ENCODE peak calls at places on chromosomes 6 and 20, in seven cellular contexts. U is PC-3, A is astrocyte, P is mesenchymal stem cell, D is MM.1S, K is H1, M is fibroblast of lung. I is an unnamed sample.

GRCh38 chr6:148700713-148701392 is 46.0 kb upstream of the UST start:
- DNase-seq in U (peak; percentile 39), A (peak; percentile 30), P (peak; percentile 76), D (peak; percentile 53), K (no peak), M (peak; percentile 60), I (no peak)

GRCh38 chr20:59888050-59888449 is 45.4 kb downstream of the SYCP2 start:
- DNase-seq in U (no peak), A (no peak), P (no peak), D (no peak), K (no peak), M (no peak), I (no peak)

GRCh38 chr20:59010995-59011873 is 4.2 kb upstream of the CTSZ start:
- DNase-seq in U (peak; percentile 94), A (peak; percentile 91), P (peak; percentile 83), D (no peak), K (no peak), M (peak; percentile 64), I (no peak)

GRCh38 chr20:6940052-6940451 is 172.6 kb downstream of the BMP2 start:
- DNase-seq in U (peak; percentile 63), A (no peak), P (no peak), D (peak; percentile 75), K (peak; percentile 10), M (peak; percentile 12), I (peak; percentile 5)

GRCh38 chr6:106084106-106084963 is 1.8 kb upstream of the PRDM1 start:
- DNase-seq in U (peak; percentile 54), A (peak; percentile 87), P (peak; percentile 90), D (peak; percentile 87), K (peak; percentile 53), M (peak; percentile 93), I (peak; percentile 91)

GRCh38 chr6:160883560-160883959 is 108.0 kb upstream of the MAP3K4 start:
- DNase-seq in U (no peak), A (no peak), P (no peak), D (no peak), K (no peak), M (no peak), I (no peak)

GRCh38 chr20:1809611-1810510 is 85.3 kb upstream of the SIRPA start:
- DNase-seq in U (peak; percentile 80), A (peak; percentile 77), P (peak; percentile 48), D (no peak), K (no peak), M (no peak), I (no peak)

GRCh38 chr6:17705428-17705777 is 1.3 kb downstream of the NUP153 start:
- DNase-seq in U (peak; percentile 70), A (peak; percentile 63), P (peak; percentile 71), D (peak; percentile 38), K (no peak), M (peak; percentile 81), I (no peak)

GRCh38 chr20:62405108-62405980 is 1.7 kb downstream of the CABLES2 start:
- DNase-seq in U (peak; percentile 41), A (peak; percentile 35), P (peak; percentile 75), D (no peak), K (no peak), M (peak; percentile 73), I (no peak)

GRCh38 chr6:161033667-161034066 is 42.1 kb downstream of the MAP3K4 start:
- DNase-seq in U (no peak), A (peak; percentile 24), P (peak; percentile 39), D (no peak), K (no peak), M (no peak), I (no peak)

GRCh38 chr6:56657364-56657763 is 14.7 kb upstream of the DST start:
- DNase-seq in U (no peak), A (no peak), P (no peak), D (no peak), K (no peak), M (no peak), I (no peak)

GRCh38 chr20:38982291-38982690 is 20.1 kb downstream of the DHX35 start:
- DNase-seq in U (peak; percentile 69), A (no peak), P (peak; percentile 24), D (no peak), K (no peak), M (no peak), I (no peak)

GRCh38 chr6:169473663-169474062 is 220.0 kb upstream of the THBS2 start:
- DNase-seq in U (no peak), A (no peak), P (no peak), D (peak; percentile 75), K (no peak), M (no peak), I (no peak)

GRCh38 chr20:6651016-6651415 is 116.5 kb upstream of the BMP2 start:
- DNase-seq in U (peak; percentile 97), A (peak; percentile 36), P (peak; percentile 75), D (no peak), K (no peak), M (peak; percentile 89), I (no peak)

GRCh38 chr6:19303381-19303780 is 533.8 kb upstream of the ID4 start:
- DNase-seq in U (no peak), A (peak; percentile 10), P (no peak), D (peak; percentile 46), K (no peak), M (peak; percentile 53), I (no peak)

GRCh38 chr6:138013949-138014348 is 93.3 kb downstream of the PERP start:
- DNase-seq in U (no peak), A (no peak), P (no peak), D (no peak), K (no peak), M (no peak), I (no peak)

GRCh38 chr20:14178952-14179351 is 158.5 kb downstream of the FLRT3 start:
- DNase-seq in U (peak; percentile 45), A (no peak), P (no peak), D (no peak), K (no peak), M (no peak), I (no peak)

GRCh38 chr20:24112360-24112759 is 123.8 kb upstream of the GGTLC1 start:
- DNase-seq in U (no peak), A (no peak), P (no peak), D (no peak), K (no peak), M (no peak), I (no peak)

GRCh38 chr6:53672232-53672631 is 6.7 kb upstream of the KLHL31 start:
- DNase-seq in U (no peak), A (no peak), P (no peak), D (no peak), K (no peak), M (no peak), I (no peak)

GRCh38 chr6:41668968-41669367 is 30.7 kb downstream of the MDFI start:
- DNase-seq in U (no peak), A (no peak), P (no peak), D (no peak), K (no peak), M (no peak), I (no peak)

GRCh38 chr6:101806241-101806640 is 412.7 kb downstream of the GRIK2 start:
- DNase-seq in U (peak; percentile 46), A (peak; percentile 97), P (peak; percentile 38), D (no peak), K (no peak), M (no peak), I (no peak)

GRCh38 chr6:160767019-160767646 is 65.1 kb downstream of the PLG start:
- DNase-seq in U (peak; percentile 15), A (peak; percentile 17), P (peak; percentile 6), D (peak; percentile 65), K (peak; percentile 46), M (peak; percentile 65), I (peak; percentile 77)

GRCh38 chr6:23218751-23219150 is 649.4 kb downstream of the HDGFL1 start:
- DNase-seq in U (no peak), A (no peak), P (no peak), D (no peak), K (no peak), M (no peak), I (no peak)

GRCh38 chr6:40671338-40672050 is 84.3 kb upstream of the LRFN2 start:
- DNase-seq in U (peak; percentile 4), A (no peak), P (no peak), D (no peak), K (no peak), M (no peak), I (no peak)

GRCh38 chr6:157530126-157530525 is 149.1 kb downstream of the ZDHHC14 start:
- DNase-seq in U (no peak), A (no peak), P (no peak), D (no peak), K (no peak), M (no peak), I (no peak)

GRCh38 chr20:50586531-50587232 is 76.5 kb downstream of the PTPN1 start:
- DNase-seq in U (no peak), A (no peak), P (no peak), D (no peak), K (no peak), M (no peak), I (no peak)
- H3K36me3 ChIP-seq in U (peaks cover 25% of the 10 kb centered on the region), A (peaks cover 38% of the 10 kb centered on the region), P (peaks cover 93% of the 10 kb centered on the region), D (peaks cover 3% of the 10 kb centered on the region), K (no peaks in the 10 kb centered on the region), M (peaks cover 16% of the 10 kb centered on the region), I (peaks cover 15% of the 10 kb centered on the region)

GRCh38 chr6:165455488-165455887 is 146.1 kb upstream of the C6orf118 start:
- DNase-seq in U (no peak), A (no peak), P (no peak), D (no peak), K (no peak), M (no peak), I (no peak)

GRCh38 chr6:165451845-165452244 is 142.4 kb upstream of the C6orf118 start:
- DNase-seq in U (no peak), A (no peak), P (no peak), D (no peak), K (no peak), M (no peak), I (no peak)

GRCh38 chr6:165453395-165453794 is 144.0 kb upstream of the C6orf118 start:
- DNase-seq in U (no peak), A (no peak), P (no peak), D (no peak), K (no peak), M (no peak), I (no peak)

GRCh38 chr6:165458134-165458533 is 148.7 kb upstream of the C6orf118 start:
- DNase-seq in U (no peak), A (no peak), P (no peak), D (no peak), K (no peak), M (no peak), I (no peak)

GRCh38 chr6:165456327-165456726 is 146.9 kb upstream of the C6orf118 start:
- DNase-seq in U (no peak), A (no peak), P (peak; percentile 4), D (no peak), K (no peak), M (no peak), I (no peak)
- H3K27ac ChIP-seq in U (no peak overlapping the region), A (no peak overlapping the region), P (no peak overlapping the region), D (no peak overlapping the region), K (no peak overlapping the region), M (no peak overlapping the region), I (no peak overlapping the region)

GRCh38 chr6:147063469-147064031 is 140.7 kb upstream of the STXBP5 start:
- DNase-seq in U (peak; percentile 77), A (peak; percentile 93), P (peak; percentile 78), D (no peak), K (no peak), M (peak; percentile 89), I (no peak)
- H2AFZ ChIP-seq in U (no peak overlapping the region), A (no peak overlapping the region), P (no peak overlapping the region), D (no peak overlapping the region), K (no peak overlapping the region), M (no peak overlapping the region), I (no peak overlapping the region)

DNA sequence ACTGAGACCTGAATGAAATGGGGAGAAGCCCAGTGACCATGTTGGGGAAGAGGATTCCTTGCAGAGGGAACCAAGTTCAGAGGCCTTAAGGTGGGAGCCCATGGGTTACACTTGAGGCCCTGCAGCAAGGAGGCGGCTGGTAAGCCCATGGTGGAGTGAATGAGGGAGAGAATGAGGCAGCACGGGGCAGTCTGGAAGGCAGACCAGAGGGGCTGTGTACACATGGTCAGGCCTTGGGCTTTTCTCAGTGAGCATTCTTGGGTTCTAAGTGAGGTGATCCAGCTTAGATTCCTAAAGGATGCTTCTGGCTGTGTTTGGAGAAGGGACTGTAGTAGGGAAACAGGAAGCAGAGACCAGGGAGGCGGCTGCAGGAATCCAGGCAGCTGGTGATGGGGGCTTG is 19.0 kb downstream of the RNF114 start:
- DNase-seq in U (no peak), A (no peak), P (no peak), D (no peak), K (no peak), M (no peak), I (no peak)
- H3K36me3 ChIP-seq in U (peaks cover 48% of the 10 kb centered on the region), A (peaks cover 34% of the 10 kb centered on the region), P (peaks cover 78% of the 10 kb centered on the region), D (peaks cover 5% of the 10 kb centered on the region), K (peaks cover 10% of the 10 kb centered on the region), M (peaks cover 20% of the 10 kb centered on the region), I (peaks cover 64% of the 10 kb centered on the region)